ENCODE peak calls at places on chromosomes 1 and 21, in eight cellular contexts. A, M, K, E, G, N, J and L are unnamed samples.

GRCh38 chr1:94612081-94612480 is 70.5 kb upstream of the F3 start:
- DNase-seq in N (no peak), E (no peak), K (no peak), J (no peak), M (no peak), A (no peak), G (no peak), L (no peak)

GRCh38 chr21:42566524-42567180 is 53.0 kb downstream of the SLC37A1 start:
- DNase-seq in N (no peak), A (no peak), K (no peak), J (no peak), M (no peak), E (no peak), G (peak; percentile 39), L (no peak)

GRCh38 chr1:31723828-31724359 is 20.1 kb upstream of the COL16A1 start:
- DNase-seq in A (peak; percentile 67), J (peak; percentile 63), K (no peak), N (peak; percentile 30), M (peak; percentile 77), E (no peak), G (peak; percentile 65), L (no peak)

GRCh38 chr1:59022799-59023198 is 239.0 kb upstream of the JUN start:
- DNase-seq in E (no peak), K (no peak), G (no peak), J (no peak), M (no peak), A (no peak), N (no peak), L (no peak)

GRCh38 chr1:184563308-184563707 is 176.5 kb downstream of the C1orf21 start:
- DNase-seq in J (no peak), A (peak; percentile 10), G (no peak), E (no peak), K (peak; percentile 14), M (no peak), N (no peak), L (no peak)

GRCh38 chr1:41643422-41643821 is 158.9 kb upstream of the EDN2 start:
- DNase-seq in N (no peak), G (no peak), A (no peak), J (no peak), K (no peak), E (no peak), M (no peak), L (no peak)

GRCh38 chr1:7002728-7003127 is 217.5 kb downstream of the CAMTA1 start:
- DNase-seq in N (no peak), K (no peak), E (no peak), M (no peak), A (no peak), G (no peak), J (no peak), L (no peak)

GRCh38 chr1:243799908-243800307 is 50.1 kb downstream of the AKT3 start:
- DNase-seq in E (no peak), K (no peak), J (no peak), M (no peak), A (no peak), G (no peak), N (no peak), L (no peak)

GRCh38 chr1:42910985-42911384 is 47.7 kb downstream of the SLC2A1 start:
- DNase-seq in M (no peak), K (no peak), A (no peak), N (no peak), J (no peak), E (no peak), G (no peak), L (no peak)

GRCh38 chr1:231420959-231421615 is 1.0 kb downstream of the EGLN1 start:
- DNase-seq in J (peak; percentile 58), K (no peak), G (peak; percentile 64), N (peak; percentile 14), A (peak; percentile 23), E (peak; percentile 8), M (peak; percentile 57), L (peak; percentile 76)

GRCh38 chr1:175757381-175758015 is 14.1 kb upstream of the TNR start:
- DNase-seq in N (no peak), M (no peak), E (peak; percentile 59), K (no peak), J (peak; percentile 38), A (no peak), G (no peak), L (peak; percentile 87)

GRCh38 chr1:226733876-226734414 is 5.1 kb downstream of the ITPKB start:
- DNase-seq in M (no peak), E (no peak), A (no peak), K (no peak), N (no peak), J (no peak), G (no peak), L (no peak)

GRCh38 chr21:43988506-43989230 is 23.4 kb upstream of the TRAPPC10 start:
- DNase-seq in K (no peak), J (no peak), E (no peak), M (no peak), A (no peak), G (no peak), N (no peak), L (no peak)

GRCh38 chr1:228284148-228284495 is 76.3 kb downstream of the OBSCN start:
- DNase-seq in E (no peak), J (no peak), G (no peak), A (no peak), K (no peak), M (no peak), N (no peak), L (no peak)

GRCh38 chr1:85394130-85394529 is 70.8 kb downstream of the DDAH1 start:
- DNase-seq in G (no peak), A (no peak), J (no peak), N (no peak), M (no peak), E (no peak), K (no peak), L (no peak)

GRCh38 chr1:61244114-61244513 is 161.8 kb downstream of the NFIA start:
- DNase-seq in M (no peak), N (no peak), G (no peak), J (no peak), E (no peak), A (no peak), K (peak; percentile 58), L (no peak)

GRCh38 chr1:180343931-180344406 is 113.9 kb downstream of the LHX4 start:
- DNase-seq in G (no peak), A (peak; percentile 36), N (no peak), J (no peak), E (no peak), M (no peak), K (no peak), L (peak; percentile 38)

GRCh38 chr1:164064501-164064900 is 494.5 kb upstream of the PBX1 start:
- DNase-seq in J (no peak), K (no peak), E (no peak), A (no peak), G (no peak), M (no peak), N (no peak), L (no peak)

GRCh38 chr1:33532936-33533335 is 60.5 kb downstream of the ZSCAN20 start:
- DNase-seq in M (no peak), E (no peak), G (no peak), K (no peak), N (no peak), A (no peak), J (no peak), L (no peak)

GRCh38 chr1:101079341-101079740 is 53.8 kb upstream of the DPH5 start:
- DNase-seq in G (no peak), K (no peak), E (no peak), N (no peak), M (no peak), J (no peak), A (no peak), L (no peak)

GRCh38 chr1:28326980-28327379 is 1.9 kb upstream of the MED18 start:
- DNase-seq in A (no peak), M (no peak), J (no peak), K (no peak), E (no peak), G (no peak), N (no peak), L (no peak)

GRCh38 chr1:22105611-22106207 is 37.2 kb downstream of the WNT4 start:
- DNase-seq in A (peak; percentile 39), K (no peak), M (no peak), E (peak; percentile 37), J (peak; percentile 26), G (no peak), N (no peak), L (peak; percentile 65)

GRCh38 chr1:94887603-94888171 is 39.2 kb downstream of the CNN3 start:
- DNase-seq in N (no peak), K (no peak), M (no peak), A (no peak), E (no peak), G (no peak), J (no peak), L (no peak)

GRCh38 chr1:209989525-209989924 is 51.5 kb downstream of the SYT14 start:
- DNase-seq in N (no peak), M (no peak), A (peak; percentile 5), E (no peak), G (no peak), K (no peak), J (no peak), L (peak; percentile 20)

GRCh38 chr1:173507205-173507846 is 30.2 kb downstream of the PRDX6 start:
- DNase-seq in M (no peak), J (no peak), A (peak; percentile 85), N (no peak), G (no peak), E (no peak), K (peak; percentile 46), L (no peak)

GRCh38 chr1:87084247-87084836 is 169.9 kb downstream of the HS2ST1 start:
- DNase-seq in J (no peak), E (no peak), N (no peak), K (no peak), A (peak; percentile 32), G (no peak), M (no peak), L (no peak)

GRCh38 chr1:226625832-226626576 is 77.4 kb downstream of the STUM start:
- DNase-seq in A (no peak), E (no peak), K (no peak), N (no peak), M (no peak), G (peak; percentile 36), J (no peak), L (no peak)

GRCh38 chr21:31505975-31506374 is 153.5 kb upstream of the SOD1 start:
- DNase-seq in M (no peak), A (no peak), G (no peak), J (no peak), K (no peak), E (no peak), N (no peak), L (no peak)

GRCh38 chr1:230300322-230301301 is 125.5 kb downstream of the PGBD5 start:
- DNase-seq in J (no peak), G (no peak), K (no peak), M (no peak), N (no peak), E (no peak), A (no peak), L (no peak)

GRCh38 chr1:22143065-22143514 is at the start of gene WNT4:
- DNase-seq in J (peak; percentile 49), N (no peak), K (no peak), A (no peak), G (no peak), E (peak; percentile 77), M (peak; percentile 61), L (peak; percentile 76)

GRCh38 chr1:236156512-236157208 is 14.3 kb downstream of the GPR137B start:
- DNase-seq in N (no peak), G (peak; percentile 81), E (peak; percentile 83), M (no peak), A (no peak), J (peak; percentile 49), K (no peak), L (no peak)

GRCh38 chr1:100606438-100606837 is 68.5 kb downstream of the GPR88 start:
- DNase-seq in M (peak; percentile 43), A (peak; percentile 59), K (no peak), J (no peak), N (no peak), G (no peak), E (no peak), L (peak; percentile 43)

GRCh38 chr1:88892146-88892877 is 945 bp upstream of the GTF2B start:
- DNase-seq in K (no peak), M (no peak), J (no peak), A (peak; percentile 8), G (no peak), E (no peak), N (no peak), L (no peak)